ENCODE peak calls at places on chromosome 2, in four cellular contexts. U, B, W and Z are unnamed samples. For H3K27me3, the result is how much of the 10 kb centered on the place peaks cover.

GRCh38 chr2:105929506-105929905 is 184.8 kb downstream of the NCK2 start:
- DNase-seq in U (no peak), B (no peak), W (no peak), Z (no peak)

GRCh38 chr2:120735750-120736170 is at the start of gene GLI2:
- DNase-seq in U (peak), B (peak), W (peak), Z (peak)

GRCh38 chr2:239884051-239884405 is 141.1 kb downstream of the NDUFA10 start:
- DNase-seq in U (no peak), B (no peak), W (no peak), Z (no peak)

GRCh38 chr2:224221455-224221913 is 180.4 kb downstream of the FAM124B start:
- DNase-seq in U (no peak), B (no peak), W (no peak), Z (peak)

GRCh38 chr2:233100192-233100998 is 40.3 kb downstream of the INPP5D start:
- DNase-seq in U (no peak), B (no peak), W (no peak), Z (no peak)

GRCh38 chr2:240247868-240248820 is 107.7 kb upstream of the OTOS start:
- DNase-seq in U (no peak), B (peak), W (no peak), Z (peak)

GRCh38 chr2:132741754-132742153 is 71.7 kb upstream of the LYPD1 start:
- DNase-seq in U (no peak), B (no peak), W (no peak), Z (no peak)

GRCh38 chr2:197209742-197210408 is 100.7 kb downstream of the ANKRD44 start:
- DNase-seq in U (no peak), B (no peak), W (no peak), Z (no peak)

GRCh38 chr2:42792583-42793313 is at the start of gene HAAO:
- DNase-seq in U (no peak), B (peak), W (peak), Z (no peak)

GRCh38 chr2:46643493-46643892 is 164.1 kb downstream of the TMEM247 start:
- DNase-seq in U (no peak), B (no peak), W (no peak), Z (no peak)

GRCh38 chr2:209334188-209335017 is 89.4 kb upstream of the MAP2 start:
- DNase-seq in U (peak), B (peak), W (peak), Z (peak)

GRCh38 chr2:136310797-136311558 is 193.0 kb upstream of the CXCR4 start:
- DNase-seq in U (no peak), B (no peak), W (no peak), Z (no peak)
- H3K27me3 ChIP-seq in U (under half), B (under half), W (under half), Z (under half)

GRCh38 chr2:75558786-75559428 is 1.8 kb downstream of the EVA1A start:
- DNase-seq in U (no peak), B (no peak), W (no peak), Z (no peak)
- H3K27me3 ChIP-seq in U (under half), B (under half), W (under half), Z (under half)

GRCh38 chr2:23387221-23387550 is 2.2 kb downstream of the KLHL29 start:
- DNase-seq in U (no peak), B (no peak), W (no peak), Z (no peak)

GRCh38 chr2:23388292-23388691 is 3.3 kb downstream of the KLHL29 start:
- DNase-seq in U (no peak), B (no peak), W (no peak), Z (no peak)

GRCh38 chr2:23387849-23388248 is 2.9 kb downstream of the KLHL29 start:
- DNase-seq in U (no peak), B (no peak), W (no peak), Z (no peak)

GRCh38 chr2:23390152-23390551 is 5.2 kb downstream of the KLHL29 start:
- DNase-seq in U (no peak), B (no peak), W (peak), Z (peak)

GRCh38 chr2:23388756-23389514 is 4.0 kb downstream of the KLHL29 start:
- DNase-seq in U (no peak), B (no peak), W (no peak), Z (no peak)
- H3K27me3 ChIP-seq in U (under half), B (under half), W (under half), Z (under half)

GRCh38 chr2:176544579-176545365 is 275.5 kb downstream of the MTX2 start:
- DNase-seq in U (no peak), B (no peak), W (no peak), Z (no peak)

GRCh38 chr2:176540995-176541394 is 271.8 kb downstream of the MTX2 start:
- DNase-seq in U (no peak), B (no peak), W (no peak), Z (no peak)

GRCh38 chr2:176545627-176546026 is 276.4 kb downstream of the MTX2 start:
- DNase-seq in U (no peak), B (no peak), W (no peak), Z (no peak)

GRCh38 chr2:176542456-176542855 is 273.2 kb downstream of the MTX2 start:
- DNase-seq in U (no peak), B (no peak), W (no peak), Z (no peak)

DNA sequence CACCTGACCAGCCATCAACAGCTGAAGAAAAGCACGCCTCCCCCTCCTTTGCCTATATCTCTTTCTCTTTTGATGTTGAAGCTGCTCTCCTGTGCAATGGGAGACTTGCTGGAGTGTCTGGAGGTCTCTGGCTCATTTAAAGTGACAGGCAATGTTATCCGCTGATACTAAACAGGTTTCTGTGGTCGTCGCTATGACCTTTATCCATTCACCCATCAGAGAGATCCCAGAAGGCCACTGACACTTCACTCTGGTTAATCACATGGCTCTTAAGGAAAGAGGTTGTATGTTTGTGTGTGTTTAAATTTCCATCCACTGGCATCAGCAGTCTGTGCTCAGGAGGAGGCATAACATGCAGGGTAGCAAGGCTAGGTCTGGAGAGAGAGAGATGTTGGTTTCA is 277.3 kb downstream of the MTX2 start:
- DNase-seq in U (no peak), B (no peak), W (no peak), Z (no peak)
- H3K27me3 ChIP-seq in U (under half), B (under half), W (under half), Z (under half)

GRCh38 chr2:44212301-44212700 is 43.6 kb downstream of the PPM1B start:
- DNase-seq in U (no peak), B (no peak), W (no peak), Z (no peak)

GRCh38 chr2:44215827-44216226 is 47.2 kb downstream of the PPM1B start:
- DNase-seq in U (no peak), B (no peak), W (no peak), Z (no peak)

GRCh38 chr2:44210362-44210761 is 41.7 kb downstream of the PPM1B start:
- DNase-seq in U (no peak), B (no peak), W (no peak), Z (no peak)

GRCh38 chr2:44207102-44207501 is 38.4 kb downstream of the PPM1B start:
- DNase-seq in U (no peak), B (no peak), W (no peak), Z (no peak)

DNA sequence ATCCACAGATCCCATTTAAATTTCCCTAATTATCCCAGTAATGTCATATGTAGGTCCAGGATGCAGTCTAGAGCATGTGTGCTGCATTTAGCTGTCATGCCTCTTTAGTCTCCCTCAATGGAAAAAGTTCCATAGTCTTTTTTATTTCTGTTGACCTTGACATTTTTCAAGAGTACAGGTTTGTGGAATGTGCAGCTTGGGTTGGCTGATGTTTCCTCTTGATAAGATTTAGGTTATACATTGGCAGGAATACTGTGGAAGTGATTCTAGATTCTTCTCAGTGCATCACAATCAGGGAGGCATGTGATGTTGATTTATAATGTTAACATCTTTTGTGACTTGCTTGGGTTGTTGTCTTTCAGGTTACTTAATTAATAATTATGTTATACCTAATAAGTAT is 42.5 kb downstream of the PPM1B start:
- DNase-seq in U (no peak), B (no peak), W (no peak), Z (no peak)
- H3K27me3 ChIP-seq in U (under half), B (under half), W (under half), Z (under half)